ENCODE peak calls at places on chromosome X, in ten cellular contexts. D is GM23338, R is left lung, Z is endothelial cell of umbilical vein, M is lower lobe of right lung, Y is foreskin fibroblast, V is HFF-Myc, Q is coronary artery, F is tibial artery, G is SK-N-SH. L is an unnamed sample.

GRCh38 chrX:153886915-153887314 is 942 bp upstream of the L1CAM start:
- DNase-seq in D (peak; percentile 63), R (no peak), Q (no peak), Y (no peak), M (no peak), G (no peak), V (no peak), F (no peak), Z (no peak), L (no peak)

GRCh38 chrX:139506318-139506717 is 24.2 kb upstream of the F9 start:
- DNase-seq in Z (no peak), D (no peak), Y (no peak), R (no peak), G (no peak), F (no peak), M (no peak), V (no peak), Q (no peak), L (no peak)

GRCh38 chrX:69025802-69026301 is 139.4 kb downstream of the PJA1 start:
- DNase-seq in M (no peak), R (no peak), V (no peak), G (no peak), F (no peak), Q (no peak), Y (no peak), D (no peak), Z (no peak), L (no peak)

GRCh38 chrX:139795196-139795595 is 87.2 kb upstream of the MCF2 start:
- DNase-seq in Z (no peak), Q (no peak), D (no peak), G (no peak), R (no peak), V (no peak), Y (no peak), F (no peak), M (no peak), L (no peak)

GRCh38 chrX:130637591-130637990 is 235.8 kb downstream of the RBMX2 start:
- DNase-seq in V (no peak), Z (no peak), Q (no peak), M (no peak), F (no peak), D (no peak), Y (peak; percentile 27), R (no peak), G (no peak), L (no peak)

GRCh38 chrX:63761639-63762038 is 23.4 kb downstream of the ARHGEF9 start:
- DNase-seq in Q (no peak), F (no peak), M (no peak), Z (peak; percentile 3), R (no peak), Y (no peak), V (no peak), D (no peak), G (no peak), L (no peak)

GRCh38 chrX:42079968-42080367 is 156.6 kb upstream of the CASK start:
- DNase-seq in Z (no peak), Y (no peak), V (no peak), M (no peak), R (no peak), G (no peak), Q (no peak), F (no peak), D (no peak), L (no peak)

GRCh38 chrX:148270499-148270898 is 229.9 kb upstream of the AFF2 start:
- DNase-seq in Y (no peak), V (no peak), F (no peak), R (no peak), Z (peak; percentile 37), D (no peak), G (no peak), M (no peak), Q (no peak), L (no peak)

GRCh38 chrX:129077384-129077783 is 445.9 kb downstream of the SMARCA1 start:
- DNase-seq in Z (no peak), F (no peak), Q (no peak), G (no peak), V (no peak), D (no peak), R (no peak), M (no peak), Y (no peak), L (no peak)

GRCh38 chrX:18995216-18995615 is 11.3 kb upstream of the PHKA2 start:
- DNase-seq in Z (peak; percentile 22), D (no peak), V (no peak), Q (no peak), M (no peak), R (no peak), G (no peak), Y (peak; percentile 42), F (no peak), L (no peak)

GRCh38 chrX:69197690-69198089 is 32.4 kb upstream of the PJA1 start:
- DNase-seq in G (peak; percentile 76), Q (no peak), Y (no peak), M (no peak), F (no peak), D (no peak), R (no peak), V (no peak), Z (no peak), L (no peak)

GRCh38 chrX:123153846-123154335 is 30.2 kb upstream of the GRIA3 start:
- DNase-seq in R (no peak), V (peak; percentile 31), Y (no peak), M (no peak), Z (no peak), F (no peak), D (no peak), G (no peak), Q (no peak), L (no peak)

GRCh38 chrX:66005832-66006449 is 33.9 kb downstream of the VSIG4 start:
- DNase-seq in V (no peak), F (no peak), M (no peak), Y (no peak), D (no peak), Z (no peak), Q (no peak), R (no peak), G (no peak), L (no peak)

GRCh38 chrX:44946771-44947170 is 73.8 kb downstream of the KDM6A start:
- DNase-seq in G (no peak), V (no peak), D (no peak), Q (no peak), R (no peak), M (no peak), F (no peak), Z (peak; percentile 37), Y (peak; percentile 3), L (no peak)

DNA sequence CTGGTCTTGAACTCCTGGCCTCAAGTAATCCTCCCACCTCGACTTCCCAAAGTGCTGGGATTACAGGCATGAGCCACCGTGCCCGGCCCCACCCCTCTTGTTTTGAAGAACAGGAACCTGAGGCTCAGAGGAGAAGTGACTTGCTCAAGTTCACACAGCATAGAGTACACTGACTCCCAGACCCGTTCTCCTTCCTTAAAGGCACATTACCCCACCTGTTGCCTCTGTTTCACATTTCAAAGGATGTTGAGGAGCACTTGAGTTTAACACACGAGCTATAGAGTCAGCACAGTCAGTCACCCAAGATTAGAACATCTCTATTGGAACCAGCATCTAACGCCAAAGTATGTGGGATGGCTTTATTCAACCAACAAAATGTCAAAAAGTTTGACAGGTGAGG is 51.1 kb downstream of the RAI2 start:
- DNase-seq in R (no peak), F (no peak), V (no peak), Y (no peak), G (no peak), D (no peak), Q (no peak), Z (no peak), M (no peak), L (no peak)
- TF ChIP-seq CTCF in R (no peak), F (no peak), V (no peak), Y (no peak), G (no peak), D (no peak), Q (no peak), Z (no peak), M (no peak), L (no peak)

GRCh38 chrX:70554948-70555347 is 110.3 kb downstream of the DLG3 start:
- DNase-seq in D (no peak), Y (no peak), M (no peak), Z (no peak), V (no peak), Q (no peak), F (no peak), G (no peak), R (no peak), L (no peak)

GRCh38 chrX:70552174-70552704 is 107.6 kb downstream of the DLG3 start:
- DNase-seq in Z (no peak), Y (no peak), R (no peak), Q (no peak), G (no peak), D (no peak), F (no peak), M (no peak), V (no peak), L (no peak)

GRCh38 chrX:70553516-70553915 is 108.9 kb downstream of the DLG3 start:
- DNase-seq in Z (no peak), M (no peak), D (no peak), V (no peak), Q (no peak), G (no peak), Y (no peak), R (no peak), F (no peak), L (no peak)

GRCh38 chrX:70554523-70554922 is 109.9 kb downstream of the DLG3 start:
- DNase-seq in Q (no peak), R (no peak), F (no peak), G (no peak), M (no peak), D (no peak), Z (no peak), Y (no peak), V (no peak), L (no peak)

DNA sequence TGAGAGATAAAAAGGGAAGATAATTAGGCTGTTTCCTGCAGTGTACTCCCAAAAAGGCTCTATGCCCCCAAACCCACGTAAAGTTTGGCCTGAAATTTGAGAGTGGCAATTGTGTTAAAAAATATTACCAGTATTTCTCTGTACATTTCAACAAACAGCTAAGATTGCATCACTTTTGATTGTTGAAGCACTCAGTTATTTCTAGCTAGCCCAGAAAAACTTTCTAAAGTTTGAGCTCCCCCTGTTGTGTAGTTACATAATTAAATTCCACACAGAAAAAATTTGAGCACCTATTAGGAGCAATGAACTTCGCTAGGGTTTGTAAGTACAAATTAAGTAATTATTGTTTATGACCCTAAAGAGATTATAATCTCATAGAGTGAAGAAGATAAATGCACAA is 109.4 kb downstream of the DLG3 start:
- DNase-seq in F (no peak), G (no peak), Q (no peak), D (peak; percentile 13), V (no peak), M (no peak), R (no peak), Z (peak; percentile 9), Y (peak; percentile 0), L (no peak)
- TF ChIP-seq CTCF in F (peak; percentile 19), G (peak; percentile 44), Q (no peak), D (no peak), V (no peak), M (no peak), R (no peak), Z (no peak), Y (peak; percentile 3), L (no peak)

GRCh38 chrX:135295238-135295943 is 13.9 kb upstream of the ETDC start:
- DNase-seq in Y (peak; percentile 2), D (peak; percentile 80), V (no peak), Z (peak; percentile 35), G (peak; percentile 59), F (peak; percentile 63), R (peak; percentile 64), Q (no peak), M (peak; percentile 65), L (no peak)
- TF ChIP-seq CTCF in Y (no peak), D (peak; percentile 27), V (peak; percentile 7), Z (peak; percentile 23), G (no peak), F (no peak), R (no peak), Q (no peak), M (no peak), L (no peak)

GRCh38 chrX:67544871-67545771 is 1.3 kb downstream of the AR start:
- DNase-seq in Y (peak; percentile 76), Q (no peak), D (peak; percentile 30), R (peak; percentile 30), V (no peak), Z (peak; percentile 57), M (peak; percentile 34), F (peak; percentile 64), G (peak; percentile 15), L (no peak)
- TF ChIP-seq CTCF in Y (no peak), Q (no peak), D (no peak), R (no peak), V (no peak), Z (no peak), M (no peak), F (no peak), G (no peak), L (no peak)

L was measured in right atrium auricular region.